ENCODE peak calls at places on chromosomes 12 and 14, in four cellular contexts. One of them, this sample, is unnamed.

GRCh38 chr12:14654842-14655241 is 41.6 kb downstream of the GUCY2C start:
- DNase-seq in psoas muscle: no peak
- DNase-seq in mesenchymal stem cell: no peak
- DNase-seq in OCI-LY7: no peak
- DNase-seq in this sample: no peak

GRCh38 chr12:15278816-15279658 is 43.3 kb upstream of the PTPRO start:
- DNase-seq in OCI-LY7: no peak
- DNase-seq in mesenchymal stem cell: peak
- DNase-seq in psoas muscle: peak
- DNase-seq in this sample: no peak

GRCh38 chr12:116284401-116284800 is 6.9 kb upstream of the MED13L start:
- DNase-seq in psoas muscle: no peak
- DNase-seq in mesenchymal stem cell: no peak
- DNase-seq in OCI-LY7: no peak
- DNase-seq in this sample: no peak

GRCh38 chr14:76844223-76844622 is 18.0 kb downstream of the LRRC74A start:
- DNase-seq in psoas muscle: peak
- DNase-seq in OCI-LY7: no peak
- DNase-seq in mesenchymal stem cell: no peak
- DNase-seq in this sample: no peak

GRCh38 chr12:70994217-70994788 is 73.8 kb upstream of the PTPRR start:
- DNase-seq in psoas muscle: no peak
- DNase-seq in mesenchymal stem cell: peak
- DNase-seq in OCI-LY7: no peak
- DNase-seq in this sample: no peak

GRCh38 chr12:56724660-56724988 is 475 bp downstream of the NACA start:
- DNase-seq in psoas muscle: no peak
- DNase-seq in OCI-LY7: no peak
- DNase-seq in mesenchymal stem cell: peak
- DNase-seq in this sample: peak

GRCh38 chr14:61183486-61183885 is 97.7 kb downstream of the TMEM30B start:
- DNase-seq in psoas muscle: no peak
- DNase-seq in mesenchymal stem cell: no peak
- DNase-seq in OCI-LY7: no peak
- DNase-seq in this sample: no peak

GRCh38 chr12:15662303-15662980 is 126.7 kb downstream of the EPS8 start:
- DNase-seq in OCI-LY7: no peak
- DNase-seq in mesenchymal stem cell: peak
- DNase-seq in psoas muscle: no peak
- DNase-seq in this sample: no peak

GRCh38 chr12:48788852-48789775 is at the start of gene ADCY6:
- DNase-seq in psoas muscle: peak
- DNase-seq in mesenchymal stem cell: peak
- DNase-seq in OCI-LY7: no peak
- DNase-seq in this sample: no peak

GRCh38 chr12:66321433-66321832 is 19.1 kb downstream of the HELB start:
- DNase-seq in OCI-LY7: no peak
- DNase-seq in psoas muscle: no peak
- DNase-seq in mesenchymal stem cell: peak
- DNase-seq in this sample: no peak

DNA sequence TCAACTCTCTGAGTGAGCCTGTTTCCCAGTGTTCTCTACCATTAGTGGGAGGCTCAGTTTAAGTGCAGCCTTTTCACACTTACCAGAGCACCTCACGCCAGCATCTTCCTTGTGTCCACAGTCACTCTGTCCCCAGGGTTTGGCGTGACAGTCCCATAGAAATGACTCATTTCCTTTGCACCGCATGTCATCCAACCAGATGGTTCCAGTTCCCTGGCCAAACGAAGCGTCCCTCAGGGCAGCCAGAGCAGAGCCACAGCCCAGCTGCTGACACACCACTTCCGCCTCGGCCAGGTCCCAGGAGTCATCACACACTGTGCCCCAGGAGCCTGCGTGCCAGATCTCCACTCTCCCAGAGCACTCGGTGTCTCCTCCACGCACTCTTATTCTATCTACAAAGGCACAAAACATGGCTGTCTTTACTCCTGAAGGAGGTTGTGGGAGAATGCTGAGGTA is 65.4 kb downstream of the ACSM4 start:
- DNase-seq in mesenchymal stem cell: peak
- DNase-seq in OCI-LY7: no peak
- DNase-seq in psoas muscle: peak
- DNase-seq in this sample: no peak
- H3K4me3 ChIP-seq in mesenchymal stem cell: no peak
- H3K4me3 ChIP-seq in OCI-LY7: no peak
- H3K4me3 ChIP-seq in psoas muscle: no peak
- H3K4me3 ChIP-seq in this sample: no peak

GRCh38 chr12:28708918-28709371 is 440.1 kb upstream of the FAR2 start:
- DNase-seq in mesenchymal stem cell: peak
- DNase-seq in OCI-LY7: no peak
- DNase-seq in psoas muscle: no peak
- DNase-seq in this sample: no peak
- H3K27ac ChIP-seq in mesenchymal stem cell: peak
- H3K27ac ChIP-seq in OCI-LY7: no peak
- H3K27ac ChIP-seq in psoas muscle: no peak
- H3K27ac ChIP-seq in this sample: no peak

DNA sequence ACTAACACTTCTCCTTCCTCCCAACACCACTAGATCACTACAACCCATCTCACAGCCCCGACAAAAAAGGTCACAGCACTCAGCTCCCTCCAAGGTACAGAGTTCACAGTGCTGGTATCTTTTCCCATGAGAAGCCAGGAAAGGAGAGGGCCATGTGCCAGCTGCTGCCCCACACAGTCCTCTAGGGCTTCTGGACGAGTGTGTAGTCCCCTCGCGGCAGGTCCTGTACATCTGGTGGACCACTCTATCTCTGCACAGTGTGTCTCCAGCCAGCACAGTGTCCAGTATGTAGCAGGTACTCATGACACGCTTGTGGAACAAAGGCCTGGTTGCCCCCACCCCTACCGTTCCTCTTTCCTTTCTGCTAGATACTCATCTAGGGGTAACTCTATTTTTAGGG is 134.4 kb upstream of the FOXN3 start:
- DNase-seq in OCI-LY7: no peak
- DNase-seq in mesenchymal stem cell: no peak
- DNase-seq in psoas muscle: no peak
- DNase-seq in this sample: no peak
- H3K4me3 ChIP-seq in OCI-LY7: no peak
- H3K4me3 ChIP-seq in mesenchymal stem cell: no peak
- H3K4me3 ChIP-seq in psoas muscle: no peak
- H3K4me3 ChIP-seq in this sample: no peak

DNA sequence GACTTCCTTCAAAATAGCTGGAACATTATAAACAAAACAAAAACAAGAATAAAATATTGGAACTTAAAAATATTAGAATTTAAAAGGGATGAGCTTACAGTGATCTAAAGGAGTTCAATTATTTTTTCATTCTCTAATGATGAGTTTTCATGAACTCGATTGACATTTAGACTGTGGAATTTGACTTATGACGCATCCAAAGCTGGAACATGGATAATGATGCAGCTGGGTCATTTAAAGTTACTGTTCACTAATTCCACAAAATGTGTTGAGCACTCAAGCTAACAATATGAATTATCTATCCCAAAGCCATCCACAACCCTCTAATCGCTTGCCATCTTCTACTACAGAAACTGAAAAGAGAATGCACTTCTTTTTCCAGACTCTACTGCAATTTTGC is 42.5 kb downstream of the LIN7A start:
- DNase-seq in psoas muscle: no peak
- DNase-seq in mesenchymal stem cell: no peak
- DNase-seq in OCI-LY7: no peak
- DNase-seq in this sample: no peak
- H3K27ac ChIP-seq in psoas muscle: no peak
- H3K27ac ChIP-seq in mesenchymal stem cell: no peak
- H3K27ac ChIP-seq in OCI-LY7: no peak
- H3K27ac ChIP-seq in this sample: no peak

GRCh38 chr12:466762-467161 is 7.0 kb downstream of the B4GALNT3 start:
- DNase-seq in psoas muscle: no peak
- DNase-seq in OCI-LY7: peak
- DNase-seq in mesenchymal stem cell: no peak
- DNase-seq in this sample: no peak
- H3K4me3 ChIP-seq in psoas muscle: no peak
- H3K4me3 ChIP-seq in OCI-LY7: no peak
- H3K4me3 ChIP-seq in mesenchymal stem cell: no peak
- H3K4me3 ChIP-seq in this sample: no peak

DNA sequence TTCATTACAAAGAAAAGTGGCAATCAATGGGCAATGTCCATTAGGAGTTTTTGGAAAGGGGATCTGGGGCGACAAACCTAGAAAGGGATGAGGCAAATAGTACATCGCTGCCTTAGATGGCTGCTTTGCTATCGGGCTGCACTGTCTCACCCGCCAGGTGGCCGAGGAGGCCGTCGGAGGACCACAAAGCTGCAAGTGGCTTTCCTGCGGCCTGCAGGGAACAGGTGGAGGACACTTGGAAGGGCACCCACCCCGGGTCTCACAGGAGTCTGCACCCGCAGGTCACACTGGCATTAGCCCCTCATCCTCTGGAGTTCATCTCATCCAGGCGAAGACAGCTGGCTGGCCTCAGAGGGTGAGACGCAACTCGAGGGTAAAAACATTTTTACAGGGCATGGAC is 1392.5 kb downstream of the AACS start:
- DNase-seq in OCI-LY7: no peak
- DNase-seq in psoas muscle: no peak
- DNase-seq in mesenchymal stem cell: no peak
- DNase-seq in this sample: no peak
- H3K27ac ChIP-seq in OCI-LY7: no peak
- H3K27ac ChIP-seq in psoas muscle: no peak
- H3K27ac ChIP-seq in mesenchymal stem cell: no peak
- H3K27ac ChIP-seq in this sample: no peak

DNA sequence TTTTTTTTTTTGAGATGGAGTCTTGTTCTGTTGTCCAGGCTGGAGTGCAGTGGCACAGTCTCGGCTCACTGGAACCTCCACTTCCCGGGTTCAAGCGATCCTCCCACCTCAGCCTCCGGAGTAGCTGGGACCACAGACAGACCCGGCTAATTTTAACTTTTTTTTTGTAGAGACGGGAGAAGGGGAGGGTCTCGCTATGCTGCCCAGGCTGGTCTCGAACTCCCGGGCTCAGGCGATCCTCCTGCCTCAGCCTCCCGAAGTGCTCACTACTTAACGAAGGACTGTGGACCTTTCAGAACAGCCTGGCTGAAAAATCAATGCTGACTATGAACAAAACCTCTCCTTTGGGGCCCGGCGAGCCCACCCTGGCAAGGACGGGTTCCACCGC is 10.9 kb downstream of the SLC6A12 start:
- DNase-seq in mesenchymal stem cell: no peak
- DNase-seq in OCI-LY7: no peak
- DNase-seq in psoas muscle: no peak
- DNase-seq in this sample: no peak
- H3K4me3 ChIP-seq in mesenchymal stem cell: peak
- H3K4me3 ChIP-seq in OCI-LY7: no peak
- H3K4me3 ChIP-seq in psoas muscle: peak
- H3K4me3 ChIP-seq in this sample: no peak

GRCh38 chr12:123929869-123930583 is 42.6 kb downstream of the CCDC92 start:
- DNase-seq in OCI-LY7: no peak
- DNase-seq in psoas muscle: no peak
- DNase-seq in mesenchymal stem cell: no peak
- DNase-seq in this sample: no peak

GRCh38 chr12:123931686-123932321 is 40.8 kb downstream of the CCDC92 start:
- DNase-seq in mesenchymal stem cell: no peak
- DNase-seq in psoas muscle: no peak
- DNase-seq in OCI-LY7: no peak
- DNase-seq in this sample: peak

GRCh38 chr12:123928897-123929296 is 43.7 kb downstream of the CCDC92 start:
- DNase-seq in psoas muscle: no peak
- DNase-seq in OCI-LY7: no peak
- DNase-seq in mesenchymal stem cell: no peak
- DNase-seq in this sample: no peak

GRCh38 chr12:123924539-123924938 is 48.1 kb downstream of the CCDC92 start:
- DNase-seq in psoas muscle: no peak
- DNase-seq in mesenchymal stem cell: no peak
- DNase-seq in OCI-LY7: no peak
- DNase-seq in this sample: no peak

GRCh38 chr12:123928274-123928865 is 44.3 kb downstream of the CCDC92 start:
- DNase-seq in mesenchymal stem cell: no peak
- DNase-seq in OCI-LY7: no peak
- DNase-seq in psoas muscle: no peak
- DNase-seq in this sample: no peak
- H3K27ac ChIP-seq in mesenchymal stem cell: no peak
- H3K27ac ChIP-seq in OCI-LY7: no peak
- H3K27ac ChIP-seq in psoas muscle: no peak
- H3K27ac ChIP-seq in this sample: no peak

GRCh38 chr12:94168041-94168440 is 19.7 kb downstream of the PLXNC1 start:
- DNase-seq in OCI-LY7: no peak
- DNase-seq in psoas muscle: no peak
- DNase-seq in mesenchymal stem cell: no peak
- DNase-seq in this sample: no peak

GRCh38 chr12:94169495-94169894 is 21.1 kb downstream of the PLXNC1 start:
- DNase-seq in psoas muscle: no peak
- DNase-seq in mesenchymal stem cell: no peak
- DNase-seq in OCI-LY7: no peak
- DNase-seq in this sample: no peak

GRCh38 chr12:94165670-94166069 is 17.3 kb downstream of the PLXNC1 start:
- DNase-seq in mesenchymal stem cell: no peak
- DNase-seq in psoas muscle: no peak
- DNase-seq in OCI-LY7: no peak
- DNase-seq in this sample: no peak

GRCh38 chr12:94165152-94165551 is 16.8 kb downstream of the PLXNC1 start:
- DNase-seq in psoas muscle: no peak
- DNase-seq in mesenchymal stem cell: no peak
- DNase-seq in OCI-LY7: no peak
- DNase-seq in this sample: no peak

GRCh38 chr12:94167071-94167806 is 18.9 kb downstream of the PLXNC1 start:
- DNase-seq in OCI-LY7: no peak
- DNase-seq in mesenchymal stem cell: no peak
- DNase-seq in psoas muscle: no peak
- DNase-seq in this sample: no peak
- H3K4me3 ChIP-seq in OCI-LY7: no peak
- H3K4me3 ChIP-seq in mesenchymal stem cell: no peak
- H3K4me3 ChIP-seq in psoas muscle: no peak
- H3K4me3 ChIP-seq in this sample: no peak

This sample was measured in Peyer's patch.